ENCODE peak calls at places on chromosomes 11 and 22, in five cellular contexts. One of them, this sample, is unnamed.

GRCh38 chr11:8206251-8207079 is 37.6 kb upstream of the RIC3 start:
- DNase-seq in coronary artery: peak; percentile 65
- DNase-seq in activated B cell treated with CpG ODN at 0.5 μM for 24 hours: peak; percentile 27
- DNase-seq in iris pigment epithelial cell: no peak
- DNase-seq in HFF-Myc: no peak
- DNase-seq in this sample: no peak

GRCh38 chr22:17988800-17989513 is 35.4 kb downstream of the MICAL3 start:
- DNase-seq in HFF-Myc: no peak
- DNase-seq in activated B cell treated with CpG ODN at 0.5 μM for 24 hours: no peak
- DNase-seq in coronary artery: no peak
- DNase-seq in iris pigment epithelial cell: peak; percentile 64
- DNase-seq in this sample: no peak

GRCh38 chr11:125701858-125702621 is 21.4 kb upstream of the ACRV1 start:
- DNase-seq in HFF-Myc: no peak
- DNase-seq in activated B cell treated with CpG ODN at 0.5 μM for 24 hours: no peak
- DNase-seq in coronary artery: no peak
- DNase-seq in iris pigment epithelial cell: no peak
- DNase-seq in this sample: peak; percentile 26

GRCh38 chr22:17910561-17911311 is 113.6 kb downstream of the MICAL3 start:
- DNase-seq in activated B cell treated with CpG ODN at 0.5 μM for 24 hours: no peak
- DNase-seq in HFF-Myc: peak; percentile 24
- DNase-seq in coronary artery: peak; percentile 92
- DNase-seq in iris pigment epithelial cell: peak; percentile 89
- DNase-seq in this sample: peak; percentile 58

GRCh38 chr11:13440100-13440855 is 22.7 kb downstream of the BTBD10 start:
- DNase-seq in iris pigment epithelial cell: peak; percentile 96
- DNase-seq in coronary artery: no peak
- DNase-seq in HFF-Myc: peak; percentile 76
- DNase-seq in activated B cell treated with CpG ODN at 0.5 μM for 24 hours: no peak
- DNase-seq in this sample: peak; percentile 84

GRCh38 chr22:19346677-19347265 is 55.3 kb upstream of the CLTCL1 start:
- DNase-seq in coronary artery: no peak
- DNase-seq in activated B cell treated with CpG ODN at 0.5 μM for 24 hours: no peak
- DNase-seq in iris pigment epithelial cell: no peak
- DNase-seq in HFF-Myc: no peak
- DNase-seq in this sample: no peak

GRCh38 chr11:15641191-15641810 is 526.6 kb downstream of the INSC start:
- DNase-seq in activated B cell treated with CpG ODN at 0.5 μM for 24 hours: no peak
- DNase-seq in HFF-Myc: no peak
- DNase-seq in coronary artery: no peak
- DNase-seq in iris pigment epithelial cell: no peak
- DNase-seq in this sample: no peak

GRCh38 chr11:118979434-118979833 is 7.9 kb downstream of the FOXR1 start:
- DNase-seq in iris pigment epithelial cell: no peak
- DNase-seq in HFF-Myc: no peak
- DNase-seq in activated B cell treated with CpG ODN at 0.5 μM for 24 hours: no peak
- DNase-seq in coronary artery: no peak
- DNase-seq in this sample: no peak

GRCh38 chr22:46936378-46936916 is 174.0 kb downstream of the TBC1D22A start:
- DNase-seq in HFF-Myc: no peak
- DNase-seq in iris pigment epithelial cell: no peak
- DNase-seq in coronary artery: no peak
- DNase-seq in activated B cell treated with CpG ODN at 0.5 μM for 24 hours: no peak
- DNase-seq in this sample: no peak

GRCh38 chr11:79414644-79415317 is 26.0 kb downstream of the TENM4 start:
- DNase-seq in coronary artery: no peak
- DNase-seq in HFF-Myc: no peak
- DNase-seq in activated B cell treated with CpG ODN at 0.5 μM for 24 hours: no peak
- DNase-seq in iris pigment epithelial cell: peak; percentile 77
- DNase-seq in this sample: no peak

GRCh38 chr11:62449451-62449851 is 30.6 kb downstream of the SCGB1A1 start:
- DNase-seq in HFF-Myc: no peak
- DNase-seq in coronary artery: no peak
- DNase-seq in iris pigment epithelial cell: no peak
- DNase-seq in activated B cell treated with CpG ODN at 0.5 μM for 24 hours: no peak
- DNase-seq in this sample: no peak

GRCh38 chr22:32588063-32588462 is 113.5 kb downstream of the FBXO7 start:
- DNase-seq in coronary artery: no peak
- DNase-seq in HFF-Myc: no peak
- DNase-seq in iris pigment epithelial cell: no peak
- DNase-seq in activated B cell treated with CpG ODN at 0.5 μM for 24 hours: no peak
- DNase-seq in this sample: no peak

GRCh38 chr22:48236261-48236660 is 1473.8 kb downstream of the TBC1D22A start:
- DNase-seq in coronary artery: no peak
- DNase-seq in iris pigment epithelial cell: no peak
- DNase-seq in HFF-Myc: no peak
- DNase-seq in activated B cell treated with CpG ODN at 0.5 μM for 24 hours: no peak
- DNase-seq in this sample: no peak

GRCh38 chr11:122815900-122816299 is 22.4 kb upstream of the CRTAM start:
- DNase-seq in iris pigment epithelial cell: no peak
- DNase-seq in coronary artery: no peak
- DNase-seq in HFF-Myc: no peak
- DNase-seq in activated B cell treated with CpG ODN at 0.5 μM for 24 hours: no peak
- DNase-seq in this sample: no peak

GRCh38 chr11:112968988-112969714 is 7.9 kb downstream of the NCAM1 start:
- DNase-seq in activated B cell treated with CpG ODN at 0.5 μM for 24 hours: no peak
- DNase-seq in coronary artery: no peak
- DNase-seq in iris pigment epithelial cell: peak; percentile 84
- DNase-seq in HFF-Myc: no peak
- DNase-seq in this sample: no peak

GRCh38 chr11:34033399-34033798 is 18.1 kb upstream of the CAPRIN1 start:
- DNase-seq in activated B cell treated with CpG ODN at 0.5 μM for 24 hours: no peak
- DNase-seq in iris pigment epithelial cell: no peak
- DNase-seq in coronary artery: no peak
- DNase-seq in HFF-Myc: no peak
- DNase-seq in this sample: no peak

GRCh38 chr11:64015510-64015909 is 20.2 kb upstream of the FLRT1 start:
- DNase-seq in iris pigment epithelial cell: no peak
- DNase-seq in HFF-Myc: no peak
- DNase-seq in activated B cell treated with CpG ODN at 0.5 μM for 24 hours: no peak
- DNase-seq in coronary artery: no peak
- DNase-seq in this sample: no peak

GRCh38 chr11:290621-291231 is 1.8 kb downstream of the PGGHG start:
- DNase-seq in activated B cell treated with CpG ODN at 0.5 μM for 24 hours: peak; percentile 15
- DNase-seq in coronary artery: no peak
- DNase-seq in iris pigment epithelial cell: no peak
- DNase-seq in HFF-Myc: no peak
- DNase-seq in this sample: no peak

GRCh38 chr22:48881326-48881980 is 946.2 kb downstream of the BRD1 start:
- DNase-seq in iris pigment epithelial cell: no peak
- DNase-seq in HFF-Myc: no peak
- DNase-seq in activated B cell treated with CpG ODN at 0.5 μM for 24 hours: no peak
- DNase-seq in coronary artery: no peak
- DNase-seq in this sample: no peak

GRCh38 chr11:65298131-65298535 is 16.5 kb upstream of the CDC42EP2 start:
- DNase-seq in HFF-Myc: no peak
- DNase-seq in coronary artery: peak; percentile 93
- DNase-seq in activated B cell treated with CpG ODN at 0.5 μM for 24 hours: no peak
- DNase-seq in iris pigment epithelial cell: no peak
- DNase-seq in this sample: peak; percentile 74

GRCh38 chr11:17894929-17895658 is 117.8 kb downstream of the SERGEF start:
- DNase-seq in iris pigment epithelial cell: no peak
- DNase-seq in coronary artery: no peak
- DNase-seq in HFF-Myc: peak; percentile 2
- DNase-seq in activated B cell treated with CpG ODN at 0.5 μM for 24 hours: no peak
- DNase-seq in this sample: no peak

GRCh38 chr11:69272961-69273461 is 20.9 kb upstream of the MYEOV start:
- DNase-seq in coronary artery: no peak
- DNase-seq in activated B cell treated with CpG ODN at 0.5 μM for 24 hours: no peak
- DNase-seq in iris pigment epithelial cell: no peak
- DNase-seq in HFF-Myc: no peak
- DNase-seq in this sample: no peak

GRCh38 chr11:48020092-48020755 is 39.9 kb downstream of the PTPRJ start:
- DNase-seq in activated B cell treated with CpG ODN at 0.5 μM for 24 hours: no peak
- DNase-seq in iris pigment epithelial cell: no peak
- DNase-seq in HFF-Myc: no peak
- DNase-seq in coronary artery: no peak
- DNase-seq in this sample: no peak

GRCh38 chr11:124814739-124815138 is 14.5 kb upstream of the MSANTD2 start:
- DNase-seq in coronary artery: no peak
- DNase-seq in activated B cell treated with CpG ODN at 0.5 μM for 24 hours: no peak
- DNase-seq in HFF-Myc: no peak
- DNase-seq in iris pigment epithelial cell: no peak
- DNase-seq in this sample: no peak